ENCODE peak calls at places on chromosomes 5 and 9, in five cellular contexts. N is HepG2, B is K562, F is GM12878, E is upper lobe of left lung. G is an unnamed sample. For H3K4me1, the result is how much of the 10 kb centered on the place peaks cover.

GRCh38 chr5:95327211-95327610 is 42.3 kb upstream of the MCTP1 start:
- ATAC-seq in N (no peak), B (no peak), F (no peak), E (no peak), G (no peak)

GRCh38 chr9:68717554-68718453 is 12.8 kb downstream of the PIP5K1B start:
- ATAC-seq in N (no peak), B (no peak), F (no peak), E (no peak), G (no peak)

GRCh38 chr9:116361558-116361957 is 208.0 kb downstream of the PAPPA start:
- ATAC-seq in N (no peak), B (no peak), F (no peak), E (no peak), G (no peak)

GRCh38 chr5:16889203-16889971 is 46.7 kb downstream of the MYO10 start:
- ATAC-seq in N (no peak), B (no peak), F (no peak), E (no peak), G (no peak)

GRCh38 chr5:31220968-31221367 is 27.5 kb downstream of the CDH6 start:
- ATAC-seq in N (peak), B (no peak), F (no peak), E (no peak), G (no peak)

GRCh38 chr5:123538670-123539459 is 26.9 kb downstream of the CSNK1G3 start:
- ATAC-seq in N (no peak), B (no peak), F (peak), E (peak), G (no peak)

GRCh38 chr5:112616812-112617547 is 120.7 kb upstream of the APC start:
- ATAC-seq in N (peak), B (no peak), F (peak), E (no peak), G (no peak)

GRCh38 chr9:73009649-73010288 is 56.9 kb upstream of the ALDH1A1 start:
- ATAC-seq in N (no peak), B (peak), F (peak), E (peak), G (no peak)

GRCh38 chr5:131405674-131406073 is 141.8 kb downstream of the CDC42SE2 start:
- ATAC-seq in N (no peak), B (peak), F (peak), E (no peak), G (no peak)

GRCh38 chr9:86246752-86247161 is 12.7 kb downstream of the C9orf153 start:
- ATAC-seq in N (peak), B (peak), F (peak), E (no peak), G (no peak)

GRCh38 chr5:176620333-176620981 is 9.9 kb downstream of the SNCB start:
- ATAC-seq in N (no peak), B (peak), F (no peak), E (peak), G (peak)

GRCh38 chr5:150401076-150401375 is 11.7 kb downstream of the CD74 start:
- ATAC-seq in N (no peak), B (peak), F (peak), E (no peak), G (no peak)

GRCh38 chr9:127049044-127049443 is 73.4 kb downstream of the ANGPTL2 start:
- ATAC-seq in N (no peak), B (no peak), F (peak), E (peak), G (peak)

GRCh38 chr5:143554194-143554717 is 150.8 kb upstream of the NR3C1 start:
- ATAC-seq in N (no peak), B (no peak), F (no peak), E (peak), G (no peak)

GRCh38 chr5:65779643-65780042 is 57.6 kb downstream of the NLN start:
- ATAC-seq in N (no peak), B (no peak), F (peak), E (no peak), G (no peak)

GRCh38 chr5:42828661-42829060 is 17.0 kb upstream of the SELENOP start:
- ATAC-seq in N (no peak), B (no peak), F (no peak), E (no peak), G (no peak)

GRCh38 chr5:154430466-154430865 is 15.3 kb upstream of the SAP30L start:
- ATAC-seq in N (no peak), B (no peak), F (no peak), E (no peak), G (no peak)

GRCh38 chr9:16794871-16795639 is 75.4 kb downstream of the BNC2 start:
- ATAC-seq in N (no peak), B (no peak), F (no peak), E (peak), G (peak)

GRCh38 chr5:104540448-104540847 is 977.9 kb upstream of the NUDT12 start:
- ATAC-seq in N (no peak), B (no peak), F (no peak), E (no peak), G (no peak)

GRCh38 chr9:92147030-92147853 is 32.0 kb upstream of the SPTLC1 start:
- ATAC-seq in N (no peak), B (peak), F (peak), E (peak), G (peak)

GRCh38 chr5:179221196-179221876 is 123.9 kb downstream of the ADAMTS2 start:
- ATAC-seq in N (no peak), B (no peak), F (no peak), E (no peak), G (no peak)

GRCh38 chr5:33888582-33888981 is 3.2 kb downstream of the ADAMTS12 start:
- ATAC-seq in N (no peak), B (no peak), F (no peak), E (no peak), G (no peak)

GRCh38 chr5:124825250-124825982 is 79.0 kb upstream of the ZNF608 start:
- ATAC-seq in N (no peak), B (no peak), F (peak), E (no peak), G (no peak)

GRCh38 chr9:69178583-69179011 is 4.5 kb downstream of the TJP2 start:
- ATAC-seq in N (peak), B (no peak), F (no peak), E (no peak), G (no peak)

GRCh38 chr9:90783964-90784363 is 17.7 kb upstream of the SYK start:
- ATAC-seq in N (no peak), B (no peak), F (no peak), E (no peak), G (no peak)

GRCh38 chr9:87640385-87640795 is 85.5 kb upstream of the CTSL start:
- ATAC-seq in N (no peak), B (no peak), F (no peak), E (peak), G (peak)

GRCh38 chr5:41414598-41414997 is 95.8 kb downstream of the PLCXD3 start:
- ATAC-seq in N (peak), B (no peak), F (peak), E (peak), G (peak)

GRCh38 chr9:127396253-127396807 is 639 bp upstream of the SLC2A8 start:
- ATAC-seq in N (no peak), B (peak), F (no peak), E (peak), G (no peak)

GRCh38 chr5:150618588-150619281 is 21.7 kb upstream of the SYNPO start:
- ATAC-seq in N (no peak), B (no peak), F (no peak), E (no peak), G (no peak)

GRCh38 chr5:159602434-159602833 is 272.1 kb upstream of the IL12B start:
- ATAC-seq in N (no peak), B (no peak), F (no peak), E (no peak), G (no peak)

GRCh38 chr9:37994639-37995347 is 74.2 kb downstream of the SHB start:
- ATAC-seq in N (no peak), B (peak), F (peak), E (peak), G (peak)
- TF ChIP-seq POLR2AphosphoS5 in N (no peak), B (no peak), F (no peak), E (peak), G (no peak)

DNA sequence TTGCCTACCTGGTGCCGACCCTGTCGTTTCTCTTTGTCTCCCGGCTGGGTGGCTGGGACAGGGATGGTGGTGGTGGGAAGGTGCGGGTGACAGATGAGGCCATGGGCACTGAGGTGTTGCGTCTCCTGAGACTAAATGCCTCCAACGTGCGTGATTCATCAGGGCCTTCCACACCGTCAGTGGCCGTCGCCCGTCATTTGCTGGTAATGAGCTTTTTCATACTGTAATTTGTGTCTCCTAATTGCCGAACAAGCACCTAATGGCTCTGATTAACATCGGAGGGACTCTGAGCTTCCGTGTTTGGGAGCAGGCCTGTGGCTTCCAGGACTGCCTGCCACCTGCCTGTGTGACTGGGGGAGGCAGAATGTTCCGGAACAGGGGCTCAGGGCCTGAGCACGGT is 35.2 kb downstream of the RXRA start:
- ATAC-seq in N (no peak), B (no peak), F (no peak), E (no peak), G (no peak)
- H3K4me1 ChIP-seq in N (half or more), B (under half), F (under half), E (half or more), G (half or more)

GRCh38 chr9:20319641-20320337 is 302.5 kb downstream of the MLLT3 start:
- ATAC-seq in N (no peak), B (no peak), F (peak), E (peak), G (no peak)
- TF ChIP-seq EP300 in N (no peak), B (no peak), F (peak), E (peak), G (no peak)

GRCh38 chr9:77585335-77585786 is 62.8 kb downstream of the GNA14 start:
- ATAC-seq in N (no peak), B (peak), F (no peak), E (no peak), G (no peak)

GRCh38 chr9:77586591-77586990 is 61.5 kb downstream of the GNA14 start:
- ATAC-seq in N (no peak), B (no peak), F (no peak), E (no peak), G (no peak)

GRCh38 chr9:77587036-77587435 is 61.1 kb downstream of the GNA14 start:
- ATAC-seq in N (no peak), B (no peak), F (no peak), E (no peak), G (no peak)

GRCh38 chr9:77582572-77583365 is 65.4 kb downstream of the GNA14 start:
- ATAC-seq in N (no peak), B (no peak), F (no peak), E (no peak), G (no peak)

GRCh38 chr9:77583366-77583626 is 64.8 kb downstream of the GNA14 start:
- ATAC-seq in N (no peak), B (no peak), F (no peak), E (no peak), G (no peak)
- TF ChIP-seq POLR2AphosphoS5 in N (no peak), B (no peak), F (no peak), E (no peak), G (no peak)